ENCODE peak calls at places on chromosomes 5 and 9, in four cellular contexts. R, H, K and E are unnamed samples.

GRCh38 chr5:136082390-136083193 is 50.1 kb upstream of the SMAD5 start:
- DNase-seq in R (peak), K (peak), H (peak), E (peak)

GRCh38 chr5:135230326-135230925 is 168.6 kb downstream of the MACROH2A1 start:
- DNase-seq in H (peak), K (peak), R (no peak), E (no peak)

GRCh38 chr9:1208185-1208584 is 158.0 kb downstream of the DMRT2 start:
- DNase-seq in H (no peak), K (no peak), R (no peak), E (no peak)

GRCh38 chr9:116323012-116323411 is 169.4 kb downstream of the PAPPA start:
- DNase-seq in R (no peak), H (no peak), K (no peak), E (no peak)

GRCh38 chr5:134553816-134554215 is 28.3 kb downstream of the JADE2 start:
- DNase-seq in H (no peak), K (no peak), R (no peak), E (no peak)

GRCh38 chr9:101027733-101028345 is 688 bp upstream of the PLPPR1 start:
- DNase-seq in R (no peak), K (no peak), H (peak), E (no peak)

GRCh38 chr9:70222354-70222753 is 36.4 kb upstream of the SMC5 start:
- DNase-seq in H (no peak), R (no peak), K (no peak), E (no peak)

GRCh38 chr9:134487066-134487710 is 154.4 kb upstream of the COL5A1 start:
- DNase-seq in H (no peak), R (no peak), K (no peak), E (no peak)

GRCh38 chr5:1417586-1418225 is 27.5 kb downstream of the SLC6A3 start:
- DNase-seq in R (no peak), H (no peak), K (no peak), E (peak)

GRCh38 chr9:34515959-34516358 is 6.8 kb downstream of the ENHO start:
- DNase-seq in H (no peak), R (no peak), K (no peak), E (no peak)

GRCh38 chr5:93607367-93608258 is 24.6 kb downstream of the NR2F1 start:
- DNase-seq in H (peak), K (peak), R (peak), E (peak)

GRCh38 chr9:114276908-114277821 is 45.7 kb upstream of the ORM1 start:
- DNase-seq in R (no peak), H (no peak), K (no peak), E (peak)

GRCh38 chr9:102779341-102779740 is 215.8 kb upstream of the CYLC2 start:
- DNase-seq in R (no peak), K (no peak), H (no peak), E (no peak)

GRCh38 chr9:33637881-33638280 is 113.8 kb downstream of the ANKRD18B start:
- DNase-seq in R (no peak), K (no peak), H (no peak), E (no peak)

GRCh38 chr5:72494700-72495124 is 12.5 kb downstream of the ZNF366 start:
- DNase-seq in H (no peak), K (no peak), R (no peak), E (no peak)

GRCh38 chr5:33049298-33049697 is 338.2 kb downstream of the NPR3 start:
- DNase-seq in H (no peak), R (peak), K (no peak), E (no peak)

GRCh38 chr9:71001780-71002386 is 119.5 kb downstream of the TRPM3 start:
- DNase-seq in H (peak), R (peak), K (peak), E (peak)

GRCh38 chr5:167898361-167899042 is 392.9 kb upstream of the WWC1 start:
- DNase-seq in K (no peak), R (no peak), H (no peak), E (no peak)

GRCh38 chr9:86944974-86945867 is 2.1 kb downstream of the GAS1 start:
- DNase-seq in H (no peak), K (no peak), R (no peak), E (peak)

GRCh38 chr9:23559522-23559921 is 266.5 kb downstream of the ELAVL2 start:
- DNase-seq in H (no peak), K (no peak), R (no peak), E (no peak)

GRCh38 chr5:133457956-133458355 is 154.4 kb downstream of the FSTL4 start:
- DNase-seq in R (no peak), K (no peak), H (no peak), E (no peak)

GRCh38 chr5:159518361-159518760 is 188.1 kb upstream of the IL12B start:
- DNase-seq in H (no peak), K (no peak), R (no peak), E (no peak)

GRCh38 chr5:180390441-180391190 is 37.5 kb upstream of the GFPT2 start:
- DNase-seq in K (peak), R (peak), H (no peak), E (no peak)
- TF ChIP-seq HMGXB4 in K (no peak), R (no peak), H (no peak), E (no peak)

GRCh38 chr5:131634996-131635754 is at the start of gene RAPGEF6:
- DNase-seq in K (peak), R (peak), H (peak), E (peak)

GRCh38 chr5:131635755-131636479 is 888 bp upstream of the RAPGEF6 start:
- DNase-seq in K (peak), H (no peak), R (peak), E (peak)

GRCh38 chr5:131637694-131638093 is 2.7 kb upstream of the RAPGEF6 start:
- DNase-seq in H (no peak), K (peak), R (no peak), E (peak)

GRCh38 chr5:131633830-131634229 is 1.2 kb downstream of the RAPGEF6 start:
- DNase-seq in R (no peak), H (no peak), K (peak), E (no peak)

GRCh38 chr5:131634666-131634995 is 398 bp downstream of the RAPGEF6 start:
- DNase-seq in R (peak), K (peak), H (peak), E (peak)
- TF ChIP-seq MAX in R (no peak), K (no peak), H (no peak), E (no peak)

DNA sequence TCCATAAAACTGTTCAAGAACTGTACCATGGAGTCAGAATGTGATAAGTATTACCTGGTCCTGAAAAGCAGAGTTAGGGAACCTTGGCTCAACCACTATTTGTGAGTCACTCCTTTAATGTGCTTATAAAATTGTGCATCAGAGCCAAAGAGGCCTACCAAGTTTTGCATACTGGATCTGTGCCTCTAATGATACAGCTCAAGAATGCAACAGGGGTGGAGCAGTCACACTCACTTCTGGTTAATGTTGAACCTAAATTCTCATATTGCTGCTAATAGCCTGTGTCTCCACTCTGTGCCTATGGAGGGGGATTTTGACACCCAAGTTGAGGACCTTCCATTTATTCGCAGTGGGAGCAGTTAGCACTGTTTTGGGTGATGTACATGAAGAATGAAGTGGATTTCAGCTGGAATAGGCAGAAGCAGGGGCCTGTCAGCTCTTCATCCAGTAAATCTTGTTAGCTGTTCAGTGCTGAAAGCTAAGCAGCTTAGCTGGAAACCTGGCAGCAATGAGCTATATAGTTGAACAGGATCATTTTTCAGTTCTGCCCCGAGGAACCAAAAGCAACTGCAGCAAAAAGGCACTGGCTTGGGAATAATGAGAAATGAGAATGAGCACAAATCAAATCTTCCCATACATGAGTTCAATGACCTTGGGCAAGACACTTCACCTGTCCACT is 9.7 kb downstream of the SH3TC2 start:
- DNase-seq in H (no peak), R (no peak), K (no peak), E (no peak)
- TF ChIP-seq HMGXB4 in H (no peak), R (no peak), K (no peak), E (no peak)

GRCh38 chr5:115453391-115454095 is 91.0 kb downstream of the FEM1C start:
- DNase-seq in H (no peak), R (no peak), K (no peak), E (no peak)
- TF ChIP-seq MAX in H (no peak), R (no peak), K (no peak), E (no peak)

GRCh38 chr5:142325677-142326479 is 1.1 kb upstream of the SPRY4 start:
- DNase-seq in K (peak), R (peak), H (peak), E (peak)

GRCh38 chr5:142326480-142326938 is 1.7 kb upstream of the SPRY4 start:
- DNase-seq in H (no peak), K (no peak), R (no peak), E (no peak)

GRCh38 chr5:142330026-142330425 is 5.2 kb upstream of the SPRY4 start:
- DNase-seq in R (no peak), H (no peak), K (no peak), E (no peak)

GRCh38 chr5:142324871-142325676 is at the start of gene SPRY4:
- DNase-seq in R (peak), H (peak), K (peak), E (peak)

DNA sequence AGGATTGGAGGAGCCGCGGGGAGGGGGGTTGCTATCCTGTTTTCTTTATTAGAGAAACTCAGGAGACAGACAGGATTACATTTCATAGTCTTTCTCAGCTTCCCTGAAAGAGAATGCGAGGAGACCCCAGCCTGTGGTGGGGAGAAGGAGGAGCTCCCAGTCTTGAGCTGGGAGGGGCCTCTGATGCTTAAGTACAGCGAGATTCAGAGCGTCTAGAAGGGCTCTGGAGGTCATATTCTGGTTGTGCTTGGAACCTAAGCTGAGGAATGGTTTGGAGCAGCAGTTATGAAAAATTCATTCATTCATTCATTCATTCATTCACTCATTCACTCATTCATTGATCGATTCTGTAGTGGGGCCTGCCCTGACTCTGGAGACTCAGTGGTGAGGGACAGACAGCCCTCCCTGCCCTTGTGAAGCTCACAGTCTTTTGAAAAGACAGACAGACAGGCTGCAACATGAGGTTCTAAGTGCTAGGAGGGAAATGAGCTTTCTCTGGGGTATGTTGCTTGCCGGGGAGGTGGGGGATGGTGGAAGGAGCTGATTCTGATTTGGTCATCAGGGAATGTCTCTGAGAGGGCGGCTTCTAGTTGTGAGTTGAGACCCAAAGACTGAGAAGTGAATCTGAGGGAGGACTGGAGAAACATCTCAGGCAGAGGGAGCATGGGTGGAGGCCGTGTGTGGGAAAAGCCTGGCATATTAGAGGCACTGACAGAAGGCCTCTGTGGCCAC is 2.5 kb upstream of the SPRY4 start:
- DNase-seq in H (no peak), K (peak), R (no peak), E (no peak)
- TF ChIP-seq HMGXB4 in H (no peak), K (no peak), R (no peak), E (no peak)

GRCh38 chr5:107806271-107806670 is 135.5 kb upstream of the EFNA5 start:
- DNase-seq in R (no peak), H (no peak), K (no peak), E (no peak)
- TF ChIP-seq MAX in R (no peak), H (no peak), K (no peak), E (no peak)

GRCh38 chr5:145471831-145472616 is 363.1 kb downstream of the PRELID2 start:
- DNase-seq in R (no peak), H (no peak), K (peak), E (no peak)
- TF ChIP-seq HMGXB4 in R (no peak), H (no peak), K (no peak), E (no peak)

DNA sequence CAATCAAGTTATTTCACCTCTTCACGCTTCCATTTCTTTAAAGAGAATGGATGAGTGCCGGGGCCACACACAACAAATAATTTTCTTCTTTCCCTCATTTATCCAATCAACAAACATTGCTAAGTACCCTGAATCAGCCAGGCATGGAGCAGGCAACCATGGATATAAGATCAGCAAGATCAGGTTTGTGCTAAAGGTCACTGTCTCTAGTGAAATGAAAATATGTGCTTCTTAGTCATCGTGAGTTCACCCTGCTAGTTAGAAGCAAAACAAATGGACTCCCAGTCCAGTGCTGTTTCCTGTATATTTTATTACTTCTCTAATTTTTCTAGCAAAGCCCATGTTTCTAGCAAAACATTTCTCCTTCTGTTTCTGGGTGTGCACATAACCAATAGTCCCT is 629.2 kb downstream of the BNC2 start:
- DNase-seq in H (no peak), R (peak), K (no peak), E (no peak)
- TF ChIP-seq MAX in H (no peak), R (no peak), K (no peak), E (no peak)

DNA sequence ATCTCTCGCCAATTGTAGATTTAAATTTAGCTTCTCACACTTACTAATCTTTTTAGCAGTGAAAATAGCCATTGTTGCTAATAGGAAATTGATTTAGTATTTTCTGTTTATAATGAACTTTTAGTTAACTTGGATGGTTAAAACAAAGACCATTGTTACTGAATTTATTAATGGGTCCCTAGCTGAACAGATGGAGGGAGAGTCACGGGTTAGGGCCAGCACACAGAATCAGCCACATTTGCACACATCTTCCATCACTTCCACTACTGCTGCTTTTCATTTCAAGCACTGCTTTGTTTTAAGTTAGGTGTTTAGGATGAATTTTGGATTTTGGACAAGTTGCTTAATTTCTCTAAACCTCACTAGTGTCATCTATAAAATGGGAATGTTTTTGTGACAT is 125.9 kb upstream of the ADAMTSL1 start:
- DNase-seq in R (no peak), K (no peak), H (no peak), E (no peak)
- TF ChIP-seq HMGXB4 in R (no peak), K (no peak), H (no peak), E (no peak)